ENCODE peak calls at places on chromosome 20, in six cellular contexts. Y is GM10248; D is ovary; M is hippocampal formation; C is T-cell; W is activated CD8-positive, alpha-beta memory T cell treated with anti-CD3 and anti-CD28 coated beads, Interleukin-2, amount 50 U/mL, for 4 hours. S is an unnamed sample.

GRCh38 chr20:51402201-51402600 is 140.3 kb downstream of the NFATC2 start:
- DNase-seq in Y (no peak), D (no peak), M (no peak), C (peak), W (peak), S (no peak)

GRCh38 chr20:50220894-50221266 is 30.2 kb downstream of the CEBPB start:
- DNase-seq in Y (no peak), D (no peak), M (no peak), C (no peak), W (no peak), S (peak)

GRCh38 chr20:59159091-59159821 is 4.4 kb upstream of the ZNF831 start:
- DNase-seq in Y (no peak), D (no peak), M (no peak), C (peak), W (peak), S (no peak)

GRCh38 chr20:45629496-45630100 is at the start of gene WFDC10A:
- DNase-seq in Y (peak), D (no peak), M (no peak), C (no peak), W (no peak), S (no peak)

GRCh38 chr20:63249891-63250290 is 4.4 kb downstream of the NKAIN4 start:
- DNase-seq in Y (no peak), D (no peak), M (no peak), C (no peak), W (no peak), S (no peak)

GRCh38 chr20:3890999-3891929 is 2.1 kb downstream of the PANK2 start:
- DNase-seq in Y (no peak), D (no peak), M (no peak), C (no peak), W (no peak), S (no peak)

GRCh38 chr20:19828233-19828632 is 70.2 kb downstream of the RIN2 start:
- DNase-seq in Y (peak), D (no peak), M (no peak), C (no peak), W (no peak), S (no peak)

GRCh38 chr20:15205719-15206118 is 868.3 kb upstream of the FLRT3 start:
- DNase-seq in Y (no peak), D (no peak), M (no peak), C (no peak), W (no peak), S (no peak)

GRCh38 chr20:54475334-54476287 is at the start of gene DOK5:
- DNase-seq in Y (no peak), D (no peak), M (peak), C (no peak), W (no peak), S (peak)

GRCh38 chr20:12775041-12775440 is 233.7 kb upstream of the SPTLC3 start:
- DNase-seq in Y (no peak), D (no peak), M (no peak), C (no peak), W (no peak), S (no peak)

GRCh38 chr20:31695849-31696804 is 26.5 kb downstream of the BCL2L1 start:
- DNase-seq in Y (no peak), D (no peak), M (no peak), C (no peak), W (no peak), S (peak)

GRCh38 chr20:45218636-45219035 is 2.5 kb upstream of the SEMG2 start:
- DNase-seq in Y (no peak), D (no peak), M (no peak), C (no peak), W (no peak), S (no peak)

GRCh38 chr20:44805991-44806729 is 4.2 kb downstream of the RIMS4 start:
- DNase-seq in Y (no peak), D (peak), M (peak), C (no peak), W (no peak), S (peak)

GRCh38 chr20:35954907-35955251 is 577 bp upstream of the SCAND1 start:
- DNase-seq in Y (no peak), D (no peak), M (no peak), C (peak), W (no peak), S (no peak)

GRCh38 chr20:63626424-63627128 is at the start of gene GMEB2:
- DNase-seq in Y (peak), D (peak), M (peak), C (peak), W (peak), S (peak)

GRCh38 chr20:7085448-7085847 is 318.0 kb downstream of the BMP2 start:
- DNase-seq in Y (no peak), D (no peak), M (no peak), C (no peak), W (no peak), S (no peak)

GRCh38 chr20:11394145-11394833 is 523.4 kb upstream of the BTBD3 start:
- DNase-seq in Y (no peak), D (no peak), M (no peak), C (no peak), W (no peak), S (no peak)

GRCh38 chr20:46199198-46199597 is 81.1 kb downstream of the CD40 start:
- DNase-seq in Y (no peak), D (no peak), M (no peak), C (no peak), W (no peak), S (no peak)

S was measured in aorta.